ENCODE peak calls at places on chromosomes 6 and 20, in seven cellular contexts. V is upper lobe of left lung, Z is ascending aorta, M is left ventricle myocardium inferior, K is heart right ventricle, U is right lobe of liver, R is ovary. B is an unnamed sample.
A peak's percentile ranks its signal among the peaks of the same experiment; 100 is the strongest.

GRCh38 chr6:99850841-99851240 is 143.2 kb downstream of the MCHR2 start:
- DNase-seq in V (no peak), Z (no peak), M (no peak), K (no peak), U (no peak), R (no peak), B (no peak)

GRCh38 chr6:3159805-3160781 is 2.7 kb upstream of the TUBB2A start:
- DNase-seq in V (no peak), Z (no peak), M (no peak), K (peak; percentile 31), U (no peak), R (no peak), B (peak; percentile 53)

GRCh38 chr6:112235956-112236355 is 18.4 kb downstream of the LAMA4 start:
- DNase-seq in V (no peak), Z (no peak), M (no peak), K (no peak), U (no peak), R (no peak), B (peak; percentile 4)

GRCh38 chr6:135438907-135439535 is 58.5 kb downstream of the AHI1 start:
- DNase-seq in V (no peak), Z (no peak), M (no peak), K (no peak), U (no peak), R (no peak), B (no peak)

GRCh38 chr20:45506927-45507820 is 8.2 kb downstream of the SPINT3 start:
- DNase-seq in V (no peak), Z (no peak), M (no peak), K (no peak), U (no peak), R (no peak), B (no peak)

GRCh38 chr6:89970609-89971337 is 76.5 kb downstream of the GJA10 start:
- DNase-seq in V (no peak), Z (no peak), M (no peak), K (peak; percentile 48), U (no peak), R (peak; percentile 30), B (no peak)

GRCh38 chr6:41428995-41429417 is 93.6 kb downstream of the NCR2 start:
- DNase-seq in V (no peak), Z (no peak), M (peak; percentile 44), K (peak; percentile 54), U (no peak), R (no peak), B (no peak)

GRCh38 chr20:49916146-49917002 is 1.0 kb upstream of the SPATA2 start:
- DNase-seq in V (no peak), Z (no peak), M (no peak), K (no peak), U (peak; percentile 74), R (no peak), B (no peak)

GRCh38 chr6:133436652-133437051 is 195.5 kb downstream of the EYA4 start:
- DNase-seq in V (no peak), Z (no peak), M (no peak), K (no peak), U (no peak), R (no peak), B (no peak)

GRCh38 chr20:37670426-37670825 is 23.4 kb upstream of the CTNNBL1 start:
- DNase-seq in V (peak; percentile 68), Z (no peak), M (no peak), K (no peak), U (no peak), R (peak; percentile 21), B (no peak)

GRCh38 chr6:68718379-68719073 is 83.4 kb downstream of the ADGRB3 start:
- DNase-seq in V (no peak), Z (no peak), M (no peak), K (peak; percentile 4), U (no peak), R (no peak), B (no peak)

GRCh38 chr6:18468162-18468843 is 81.2 kb downstream of the RNF144B start:
- DNase-seq in V (no peak), Z (no peak), M (no peak), K (no peak), U (no peak), R (no peak), B (no peak)

GRCh38 chr6:152696543-152696942 is 1.2 kb upstream of the MYCT1 start:
- DNase-seq in V (no peak), Z (no peak), M (no peak), K (no peak), U (no peak), R (no peak), B (no peak)

GRCh38 chr6:41073203-41073967 is 611 bp downstream of the NFYA start:
- DNase-seq in V (peak; percentile 94), Z (peak; percentile 44), M (peak; percentile 86), K (peak; percentile 90), U (peak; percentile 93), R (peak; percentile 87), B (peak; percentile 69)

GRCh38 chr6:99746261-99746895 is 139.7 kb downstream of the PRDM13 start:
- DNase-seq in V (no peak), Z (no peak), M (no peak), K (peak; percentile 41), U (no peak), R (peak; percentile 22), B (peak; percentile 22)

GRCh38 chr20:561437-562231 is 18.0 kb upstream of the CSNK2A1 start:
- DNase-seq in V (no peak), Z (no peak), M (peak; percentile 56), K (peak; percentile 85), U (no peak), R (peak; percentile 27), B (peak; percentile 53)

GRCh38 chr6:109717971-109718370 is 26.9 kb downstream of the FIG4 start:
- DNase-seq in V (no peak), Z (no peak), M (no peak), K (no peak), U (no peak), R (no peak), B (no peak)

GRCh38 chr6:154614101-154614500 is 103.6 kb upstream of the CNKSR3 start:
- DNase-seq in V (no peak), Z (no peak), M (no peak), K (no peak), U (no peak), R (no peak), B (no peak)

GRCh38 chr20:32563311-32564272 is 21.5 kb downstream of the NOL4L start:
- DNase-seq in V (no peak), Z (no peak), M (no peak), K (no peak), U (no peak), R (no peak), B (no peak)

GRCh38 chr6:160102956-160103824 is 18.4 kb upstream of the SLC22A1 start:
- DNase-seq in V (no peak), Z (no peak), M (no peak), K (no peak), U (no peak), R (no peak), B (no peak)

GRCh38 chr6:160895562-160895961 is 96.0 kb upstream of the MAP3K4 start:
- DNase-seq in V (no peak), Z (no peak), M (no peak), K (no peak), U (no peak), R (no peak), B (no peak)

GRCh38 chr6:129659590-129660345 is 50.2 kb downstream of the ARHGAP18 start:
- DNase-seq in V (no peak), Z (no peak), M (no peak), K (peak; percentile 44), U (no peak), R (no peak), B (no peak)

GRCh38 chr20:17227669-17228623 is 1.1 kb downstream of the PCSK2 start:
- DNase-seq in V (peak; percentile 59), Z (no peak), M (no peak), K (no peak), U (peak; percentile 39), R (peak; percentile 33), B (no peak)

DNA sequence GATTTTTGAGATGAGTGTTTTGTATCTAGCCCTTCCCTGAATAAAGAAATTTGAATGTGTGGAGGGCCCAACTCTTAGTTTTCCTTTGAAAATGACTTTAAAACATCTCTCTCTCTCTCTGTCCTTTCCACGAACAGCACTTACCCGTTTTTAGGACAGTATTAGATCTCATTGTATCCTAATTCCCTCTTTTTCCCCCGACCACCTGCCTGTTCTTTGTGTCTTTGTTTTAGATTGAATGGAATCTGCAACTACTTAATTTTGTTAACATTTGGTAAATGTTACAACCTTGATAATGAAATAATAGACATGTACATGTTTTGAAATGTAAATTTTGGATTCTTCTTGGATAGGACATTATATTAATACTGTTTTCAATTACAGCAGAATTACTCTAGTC is 3.1 kb downstream of the DSP start:
- DNase-seq in V (no peak), Z (no peak), M (no peak), K (no peak), U (no peak), R (no peak), B (no peak)
- H3K4me3 ChIP-seq in V (no peak overlapping the region), Z (no peak overlapping the region), M (peak overlapping the region; percentile 75), K (peak overlapping the region; percentile 61), U (peak overlapping the region; percentile 61), R (no peak overlapping the region), B (no peak overlapping the region)

GRCh38 chr6:131167773-131168172 is 32.5 kb downstream of the AKAP7 start:
- DNase-seq in V (no peak), Z (no peak), M (no peak), K (no peak), U (no peak), R (no peak), B (no peak)
- TF ChIP-seq CTCF in V (no peak), Z (no peak), M (peak; percentile 23), K (peak; percentile 24), U (peak; percentile 9), R (no peak), B (no peak)

GRCh38 chr6:280775-281468 is 11.4 kb upstream of the DUSP22 start:
- DNase-seq in V (no peak), Z (no peak), M (no peak), K (no peak), U (no peak), R (no peak), B (no peak)
- H3K36me3 ChIP-seq in V (no peaks in the 10 kb centered on the region), Z (no peaks in the 10 kb centered on the region), M (no peaks in the 10 kb centered on the region), K (no peaks in the 10 kb centered on the region), U (no peaks in the 10 kb centered on the region), R (no peaks in the 10 kb centered on the region), B (no peaks in the 10 kb centered on the region)

GRCh38 chr20:36092424-36093024 is 62.0 kb upstream of the EPB41L1 start:
- DNase-seq in V (peak; percentile 93), Z (no peak), M (peak; percentile 30), K (no peak), U (no peak), R (peak; percentile 18), B (no peak)
- H3K4me3 ChIP-seq in V (peak overlapping the region; percentile 78), Z (peak overlapping the region; percentile 82), M (peak overlapping the region; percentile 79), K (peak overlapping the region; percentile 63), U (peak overlapping the region; percentile 47), R (peak overlapping the region; percentile 56), B (peak overlapping the region; percentile 69)